ENCODE peak calls at places on chromosomes 2 and 18, in five cellular contexts. One of them, this sample, is unnamed.

GRCh38 chr2:135839713-135840112 is 2.7 kb upstream of the LCT start:
- DNase-seq in heart right ventricle: no peak
- DNase-seq in thoracic aorta: no peak
- DNase-seq in tibial nerve: no peak
- DNase-seq in left ventricle myocardium inferior: no peak
- DNase-seq in this sample: no peak

GRCh38 chr18:63166142-63166541 is 153.4 kb downstream of the BCL2 start:
- DNase-seq in heart right ventricle: no peak
- DNase-seq in thoracic aorta: no peak
- DNase-seq in tibial nerve: no peak
- DNase-seq in left ventricle myocardium inferior: no peak
- DNase-seq in this sample: no peak

GRCh38 chr2:134324942-134325341 is 71.1 kb downstream of the MGAT5 start:
- DNase-seq in heart right ventricle: no peak
- DNase-seq in thoracic aorta: no peak
- DNase-seq in tibial nerve: no peak
- DNase-seq in left ventricle myocardium inferior: no peak
- DNase-seq in this sample: no peak

GRCh38 chr2:239313251-239313650 is 87.6 kb downstream of the HDAC4 start:
- DNase-seq in heart right ventricle: peak; percentile 4
- DNase-seq in thoracic aorta: no peak
- DNase-seq in tibial nerve: no peak
- DNase-seq in left ventricle myocardium inferior: peak; percentile 10
- DNase-seq in this sample: peak; percentile 47

GRCh38 chr18:51273435-51273834 is 76.0 kb upstream of the MEX3C start:
- DNase-seq in heart right ventricle: no peak
- DNase-seq in thoracic aorta: no peak
- DNase-seq in tibial nerve: no peak
- DNase-seq in left ventricle myocardium inferior: no peak
- DNase-seq in this sample: no peak

GRCh38 chr2:10939058-10939457 is 27.3 kb downstream of the KCNF1 start:
- DNase-seq in heart right ventricle: no peak
- DNase-seq in thoracic aorta: no peak
- DNase-seq in tibial nerve: no peak
- DNase-seq in left ventricle myocardium inferior: no peak
- DNase-seq in this sample: no peak

GRCh38 chr2:196113061-196113974 is 44.7 kb upstream of the DNAH7 start:
- DNase-seq in heart right ventricle: no peak
- DNase-seq in thoracic aorta: no peak
- DNase-seq in tibial nerve: no peak
- DNase-seq in left ventricle myocardium inferior: no peak
- DNase-seq in this sample: no peak

GRCh38 chr2:23107341-23107941 is 277.5 kb upstream of the KLHL29 start:
- DNase-seq in heart right ventricle: no peak
- DNase-seq in thoracic aorta: no peak
- DNase-seq in tibial nerve: no peak
- DNase-seq in left ventricle myocardium inferior: no peak
- DNase-seq in this sample: no peak

GRCh38 chr2:210169871-210170441 is 1.3 kb downstream of the KANSL1L start:
- DNase-seq in heart right ventricle: no peak
- DNase-seq in thoracic aorta: no peak
- DNase-seq in tibial nerve: no peak
- DNase-seq in left ventricle myocardium inferior: no peak
- DNase-seq in this sample: no peak

GRCh38 chr2:230408244-230408842 is 7.7 kb upstream of the SP100 start:
- DNase-seq in heart right ventricle: peak; percentile 53
- DNase-seq in thoracic aorta: no peak
- DNase-seq in tibial nerve: no peak
- DNase-seq in left ventricle myocardium inferior: peak; percentile 46
- DNase-seq in this sample: peak; percentile 85

GRCh38 chr2:71465961-71466300 is 12.6 kb downstream of the DYSF start:
- DNase-seq in heart right ventricle: no peak
- DNase-seq in thoracic aorta: no peak
- DNase-seq in tibial nerve: no peak
- DNase-seq in left ventricle myocardium inferior: no peak
- DNase-seq in this sample: no peak
- H3K4me3 ChIP-seq in heart right ventricle: no peak overlapping the region
- H3K4me3 ChIP-seq in thoracic aorta: peak overlapping the region; percentile 86
- H3K4me3 ChIP-seq in tibial nerve: peak overlapping the region; percentile 75
- H3K4me3 ChIP-seq in left ventricle myocardium inferior: peak overlapping the region; percentile 85
- H3K4me3 ChIP-seq in this sample: no peak overlapping the region

DNA sequence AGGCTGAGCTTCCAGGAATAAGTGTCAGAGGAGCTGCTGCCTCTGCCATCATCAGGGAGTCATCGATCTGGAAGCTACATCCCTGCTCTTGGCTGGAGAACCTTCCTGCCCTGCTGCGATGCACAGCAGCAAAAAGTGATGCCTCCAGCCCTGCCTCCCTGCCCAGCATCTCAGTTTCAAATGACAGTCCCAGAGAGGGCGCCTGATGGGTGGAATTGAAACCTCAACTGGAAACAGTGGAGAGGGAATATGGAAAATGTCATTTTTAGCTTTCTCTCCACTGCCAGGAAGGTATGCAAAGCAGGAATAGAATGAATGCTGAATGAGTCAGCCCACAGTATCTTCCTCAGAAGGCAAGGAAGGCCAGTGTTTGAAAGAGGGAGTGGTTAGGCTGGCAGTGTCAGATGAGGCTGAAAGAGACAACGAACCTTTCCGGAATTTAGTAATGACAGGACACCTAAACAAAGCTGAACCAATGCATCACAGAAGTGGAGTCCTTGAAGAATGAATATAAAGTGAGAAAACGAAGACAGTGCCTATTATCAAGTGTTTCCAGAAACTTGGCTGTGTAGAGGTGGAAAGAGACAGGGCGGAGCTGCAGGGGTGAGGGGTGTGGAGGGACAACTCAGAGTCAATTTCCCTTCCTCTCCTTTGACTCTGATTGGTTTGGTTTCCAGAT is 153.9 kb upstream of the NDUFV2 start:
- DNase-seq in heart right ventricle: no peak
- DNase-seq in thoracic aorta: no peak
- DNase-seq in tibial nerve: no peak
- DNase-seq in left ventricle myocardium inferior: no peak
- DNase-seq in this sample: no peak
- H3K4me1 ChIP-seq in heart right ventricle: peaks cover 6% of the 10 kb centered on the region
- H3K4me1 ChIP-seq in thoracic aorta: no peaks in the 10 kb centered on the region
- H3K4me1 ChIP-seq in tibial nerve: no peaks in the 10 kb centered on the region
- H3K4me1 ChIP-seq in left ventricle myocardium inferior: peaks cover 4% of the 10 kb centered on the region
- H3K4me1 ChIP-seq in this sample: no peaks in the 10 kb centered on the region

GRCh38 chr2:61017556-61018318 is at the start of the genes PEX13 and PUS10:
- DNase-seq in heart right ventricle: peak; percentile 79
- DNase-seq in thoracic aorta: peak; percentile 10
- DNase-seq in tibial nerve: peak; percentile 44
- DNase-seq in left ventricle myocardium inferior: peak; percentile 69
- DNase-seq in this sample: peak; percentile 76

GRCh38 chr2:61016392-61017002 is 1.0 kb upstream of the PEX13 start:
- DNase-seq in heart right ventricle: no peak
- DNase-seq in thoracic aorta: no peak
- DNase-seq in tibial nerve: no peak
- DNase-seq in left ventricle myocardium inferior: no peak
- DNase-seq in this sample: no peak

GRCh38 chr2:61017003-61017555 is 441 bp upstream of the PEX13 start:
- DNase-seq in heart right ventricle: peak; percentile 70
- DNase-seq in thoracic aorta: peak; percentile 14
- DNase-seq in tibial nerve: peak; percentile 40
- DNase-seq in left ventricle myocardium inferior: peak; percentile 58
- DNase-seq in this sample: peak; percentile 78

GRCh38 chr2:61018319-61018750 is 280 bp upstream of the PUS10 start:
- DNase-seq in heart right ventricle: no peak
- DNase-seq in thoracic aorta: no peak
- DNase-seq in tibial nerve: no peak
- DNase-seq in left ventricle myocardium inferior: no peak
- DNase-seq in this sample: no peak

GRCh38 chr2:61018798-61019197 is 743 bp upstream of the PUS10 start:
- DNase-seq in heart right ventricle: no peak
- DNase-seq in thoracic aorta: no peak
- DNase-seq in tibial nerve: no peak
- DNase-seq in left ventricle myocardium inferior: no peak
- DNase-seq in this sample: no peak
- H3K27ac ChIP-seq in heart right ventricle: peak overlapping the region; percentile 92
- H3K27ac ChIP-seq in thoracic aorta: peak overlapping the region; percentile 79
- H3K27ac ChIP-seq in tibial nerve: peak overlapping the region; percentile 83
- H3K27ac ChIP-seq in left ventricle myocardium inferior: peak overlapping the region; percentile 93
- H3K27ac ChIP-seq in this sample: no peak overlapping the region

GRCh38 chr2:232419245-232420072 is 12.8 kb downstream of the ALPG start:
- DNase-seq in heart right ventricle: no peak
- DNase-seq in thoracic aorta: no peak
- DNase-seq in tibial nerve: no peak
- DNase-seq in left ventricle myocardium inferior: no peak
- DNase-seq in this sample: no peak

GRCh38 chr2:232420073-232420454 is 13.4 kb downstream of the ALPG start:
- DNase-seq in heart right ventricle: no peak
- DNase-seq in thoracic aorta: no peak
- DNase-seq in tibial nerve: no peak
- DNase-seq in left ventricle myocardium inferior: no peak
- DNase-seq in this sample: no peak

GRCh38 chr2:232422051-232422450 is 15.4 kb downstream of the ALPG start:
- DNase-seq in heart right ventricle: no peak
- DNase-seq in thoracic aorta: no peak
- DNase-seq in tibial nerve: no peak
- DNase-seq in left ventricle myocardium inferior: no peak
- DNase-seq in this sample: no peak

GRCh38 chr2:232421189-232421785 is 14.6 kb downstream of the ALPG start:
- DNase-seq in heart right ventricle: no peak
- DNase-seq in thoracic aorta: no peak
- DNase-seq in tibial nerve: no peak
- DNase-seq in left ventricle myocardium inferior: no peak
- DNase-seq in this sample: no peak

DNA sequence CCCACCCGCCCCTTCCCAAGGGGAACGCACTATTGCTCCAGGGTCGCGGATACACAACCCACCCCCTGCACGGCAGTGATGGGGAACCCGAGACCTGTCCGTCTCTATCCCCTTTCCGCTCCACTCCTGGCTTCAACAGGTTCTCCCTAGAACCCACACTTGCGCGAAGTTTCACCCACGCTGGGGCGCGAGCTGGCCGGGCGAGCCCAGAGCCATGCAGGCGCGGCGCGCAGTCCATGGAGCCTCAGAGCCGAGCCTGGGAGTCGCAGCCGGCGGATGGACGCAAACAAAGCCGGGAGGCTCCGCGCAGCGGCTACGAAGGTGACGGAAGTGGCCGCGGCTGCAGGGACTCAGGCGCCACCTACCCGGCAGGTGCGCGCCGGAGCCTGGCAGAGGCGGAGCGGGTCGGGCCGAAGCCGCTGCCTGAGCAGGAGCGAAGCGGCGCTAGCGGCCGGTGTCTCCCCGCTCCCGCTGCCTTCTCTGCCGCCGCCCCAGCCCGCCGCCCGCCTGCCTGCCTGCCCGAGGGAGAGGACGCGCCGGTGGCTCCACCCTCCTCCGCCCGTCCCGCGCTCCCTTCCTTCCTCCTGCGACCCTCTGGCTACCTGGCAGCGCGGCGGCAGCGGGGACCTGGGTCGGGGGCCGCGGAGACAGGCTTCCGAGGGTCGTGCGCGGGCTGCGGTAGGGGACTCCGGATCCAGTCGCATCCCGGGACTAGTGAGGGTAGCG is 14.0 kb downstream of the ALPG start:
- DNase-seq in heart right ventricle: no peak
- DNase-seq in thoracic aorta: no peak
- DNase-seq in tibial nerve: no peak
- DNase-seq in left ventricle myocardium inferior: no peak
- DNase-seq in this sample: no peak
- H3K4me3 ChIP-seq in heart right ventricle: no peak overlapping the region
- H3K4me3 ChIP-seq in thoracic aorta: no peak overlapping the region
- H3K4me3 ChIP-seq in tibial nerve: no peak overlapping the region
- H3K4me3 ChIP-seq in left ventricle myocardium inferior: peak overlapping the region; percentile 46
- H3K4me3 ChIP-seq in this sample: no peak overlapping the region

DNA sequence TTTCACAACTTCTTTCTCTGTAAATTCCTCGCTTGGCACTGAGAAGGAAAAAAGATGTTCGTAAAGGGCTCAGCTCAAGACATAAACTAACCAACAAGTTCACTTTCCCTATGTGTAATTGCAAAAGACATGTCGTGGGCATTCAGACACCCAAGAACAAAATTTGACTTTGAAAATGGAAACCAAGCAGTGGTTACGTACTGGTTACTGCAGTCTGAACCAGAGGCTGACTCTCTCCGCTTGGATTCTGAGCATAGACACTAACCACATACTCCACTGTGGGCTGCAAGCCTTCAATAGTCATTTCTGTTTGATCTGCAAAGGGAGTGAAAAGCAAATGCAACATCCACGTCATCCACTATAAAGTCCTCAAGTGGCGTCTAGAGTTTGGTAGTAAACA is 53.9 kb downstream of the FN1 start:
- DNase-seq in heart right ventricle: no peak
- DNase-seq in thoracic aorta: no peak
- DNase-seq in tibial nerve: no peak
- DNase-seq in left ventricle myocardium inferior: no peak
- DNase-seq in this sample: no peak
- H3K4me1 ChIP-seq in heart right ventricle: no peaks in the 10 kb centered on the region
- H3K4me1 ChIP-seq in thoracic aorta: no peaks in the 10 kb centered on the region
- H3K4me1 ChIP-seq in tibial nerve: no peaks in the 10 kb centered on the region
- H3K4me1 ChIP-seq in left ventricle myocardium inferior: no peaks in the 10 kb centered on the region
- H3K4me1 ChIP-seq in this sample: no peaks in the 10 kb centered on the region

GRCh38 chr2:46990231-46990588 is 74.6 kb upstream of the MCFD2 start:
- DNase-seq in heart right ventricle: no peak
- DNase-seq in thoracic aorta: no peak
- DNase-seq in tibial nerve: no peak
- DNase-seq in left ventricle myocardium inferior: no peak
- DNase-seq in this sample: no peak

GRCh38 chr2:46991985-46992384 is 76.4 kb upstream of the MCFD2 start:
- DNase-seq in heart right ventricle: no peak
- DNase-seq in thoracic aorta: no peak
- DNase-seq in tibial nerve: no peak
- DNase-seq in left ventricle myocardium inferior: no peak
- DNase-seq in this sample: no peak

GRCh38 chr2:46988733-46989481 is 73.3 kb upstream of the MCFD2 start:
- DNase-seq in heart right ventricle: no peak
- DNase-seq in thoracic aorta: no peak
- DNase-seq in tibial nerve: peak; percentile 39
- DNase-seq in left ventricle myocardium inferior: no peak
- DNase-seq in this sample: peak; percentile 65

GRCh38 chr2:46988230-46988629 is 72.6 kb upstream of the MCFD2 start:
- DNase-seq in heart right ventricle: no peak
- DNase-seq in thoracic aorta: no peak
- DNase-seq in tibial nerve: no peak
- DNase-seq in left ventricle myocardium inferior: no peak
- DNase-seq in this sample: no peak

GRCh38 chr2:46989491-46990230 is 74.1 kb upstream of the MCFD2 start:
- DNase-seq in heart right ventricle: no peak
- DNase-seq in thoracic aorta: no peak
- DNase-seq in tibial nerve: no peak
- DNase-seq in left ventricle myocardium inferior: no peak
- DNase-seq in this sample: no peak
- H3K27ac ChIP-seq in heart right ventricle: peak overlapping the region; percentile 52
- H3K27ac ChIP-seq in thoracic aorta: peak overlapping the region; percentile 93
- H3K27ac ChIP-seq in tibial nerve: peak overlapping the region; percentile 73
- H3K27ac ChIP-seq in left ventricle myocardium inferior: peak overlapping the region; percentile 90
- H3K27ac ChIP-seq in this sample: peak overlapping the region; percentile 49

This sample was measured in adrenal gland.